ENCODE peak calls at places on chromosomes 1 and 21, in four cellular contexts. Y is colonic mucosa; X is HuH-7; V is stimulated activated CD8-positive, alpha-beta memory T cell treated with anti-CD3 and anti-CD28 coated beads, Interleukin-12 subunit alpha, Interleukin-12 subunit beta, amount 100 ng/mL, for 4 hours. U is an unnamed sample.

GRCh38 chr1:215407575-215407974 is 159.5 kb upstream of the KCTD3 start:
- DNase-seq in Y (no peak), X (no peak), V (no peak), U (no peak)

GRCh38 chr1:46492871-46493270 is 3.2 kb downstream of the DMBX1 start:
- DNase-seq in Y (no peak), X (no peak), V (no peak), U (no peak)

GRCh38 chr1:154344977-154345837 is 19.9 kb downstream of the ATP8B2 start:
- DNase-seq in Y (peak), X (peak), V (peak), U (no peak)

GRCh38 chr21:39527664-39528381 is 76.1 kb downstream of the SH3BGR start:
- DNase-seq in Y (peak), X (no peak), V (no peak), U (no peak)

GRCh38 chr1:30416221-30416820 is 307.1 kb downstream of the MATN1 start:
- DNase-seq in Y (no peak), X (no peak), V (no peak), U (no peak)

GRCh38 chr1:50774759-50775351 is 185.2 kb downstream of the FAF1 start:
- DNase-seq in Y (no peak), X (peak), V (no peak), U (no peak)

GRCh38 chr21:46096596-46096981 is 1.3 kb upstream of the COL6A2 start:
- DNase-seq in Y (no peak), X (no peak), V (no peak), U (no peak)

GRCh38 chr1:3968851-3969250 is 68.8 kb upstream of the C1orf174 start:
- DNase-seq in Y (no peak), X (no peak), V (no peak), U (no peak)

GRCh38 chr1:224637510-224637909 is 21.4 kb downstream of the CNIH3 start:
- DNase-seq in Y (no peak), X (no peak), V (no peak), U (peak)

GRCh38 chr1:2528966-2529750 is 905 bp downstream of the HES5 start:
- DNase-seq in Y (no peak), X (peak), V (peak), U (no peak)

GRCh38 chr1:200362421-200362820 is 47.4 kb downstream of the ZNF281 start:
- DNase-seq in Y (no peak), X (no peak), V (no peak), U (no peak)

GRCh38 chr1:34696230-34696629 is 58.6 kb upstream of the GJB5 start:
- DNase-seq in Y (no peak), X (no peak), V (no peak), U (no peak)

GRCh38 chr1:87942165-87942564 is 613.5 kb downstream of the LMO4 start:
- DNase-seq in Y (no peak), X (no peak), V (no peak), U (no peak)

GRCh38 chr1:9590945-9591668 is 2.4 kb downstream of the TMEM201 start:
- DNase-seq in Y (no peak), X (no peak), V (no peak), U (no peak)

GRCh38 chr1:7288992-7289391 is 482.1 kb upstream of the VAMP3 start:
- DNase-seq in Y (no peak), X (no peak), V (no peak), U (no peak)